ENCODE peak calls at places on chromosomes 11 and 22, in nine cellular contexts. B, S, K, E, P, O, X, V and C are unnamed samples. For H3K27me3, the result is how much of the 10 kb centered on the place peaks cover.

GRCh38 chr11:57175478-57175877 is 6.3 kb upstream of the LRRC55 start:
- DNase-seq in B (no peak), S (no peak), K (no peak), E (no peak), P (no peak), O (no peak), X (no peak), V (no peak), C (no peak)

GRCh38 chr11:73734996-73735395 is 25.9 kb downstream of the RAB6A start:
- DNase-seq in B (no peak), S (no peak), K (no peak), E (no peak), P (no peak), O (no peak), X (no peak), V (no peak), C (no peak)

GRCh38 chr11:59551651-59552521 is 40.5 kb downstream of the OR4D9 start:
- DNase-seq in B (peak), S (no peak), K (no peak), E (no peak), P (peak), O (no peak), X (no peak), V (peak), C (no peak)

GRCh38 chr22:29359469-29359868 is 28.9 kb downstream of the AP1B1 start:
- DNase-seq in B (peak), S (no peak), K (no peak), E (peak), P (peak), O (no peak), X (no peak), V (peak), C (no peak)

GRCh38 chr11:125315088-125315740 is 150.7 kb downstream of the PKNOX2 start:
- DNase-seq in B (no peak), S (no peak), K (no peak), E (peak), P (no peak), O (no peak), X (no peak), V (peak), C (no peak)

GRCh38 chr11:76524919-76525318 is 80.1 kb downstream of the EMSY start:
- DNase-seq in B (no peak), S (no peak), K (no peak), E (peak), P (no peak), O (no peak), X (no peak), V (peak), C (no peak)

GRCh38 chr11:2137202-2138071 is 1.8 kb downstream of the IGF2 start:
- DNase-seq in B (peak), S (peak), K (peak), E (no peak), P (peak), O (no peak), X (peak), V (peak), C (no peak)

GRCh38 chr11:16790484-16791240 is 52.2 kb downstream of the C11orf58 start:
- DNase-seq in B (no peak), S (no peak), K (no peak), E (no peak), P (no peak), O (no peak), X (no peak), V (no peak), C (no peak)

GRCh38 chr11:87368876-87369480 is 331.2 kb downstream of the TMEM135 start:
- DNase-seq in B (peak), S (no peak), K (no peak), E (no peak), P (peak), O (no peak), X (no peak), V (peak), C (no peak)

GRCh38 chr11:102267602-102268001 is 49.7 kb upstream of the BIRC3 start:
- DNase-seq in B (peak), S (no peak), K (no peak), E (peak), P (no peak), O (no peak), X (no peak), V (no peak), C (no peak)

GRCh38 chr11:79129702-79130101 is 311.1 kb downstream of the TENM4 start:
- DNase-seq in B (no peak), S (no peak), K (no peak), E (no peak), P (no peak), O (no peak), X (no peak), V (no peak), C (no peak)

GRCh38 chr11:120061036-120061760 is 76.7 kb downstream of the TRIM29 start:
- DNase-seq in B (no peak), S (no peak), K (no peak), E (no peak), P (no peak), O (no peak), X (no peak), V (no peak), C (no peak)

GRCh38 chr11:36385121-36385530 is 89.0 kb downstream of the PRR5L start:
- DNase-seq in B (no peak), S (peak), K (no peak), E (no peak), P (no peak), O (no peak), X (no peak), V (no peak), C (no peak)

GRCh38 chr11:7691759-7692334 is 14.4 kb downstream of the OVCH2 start:
- DNase-seq in B (peak), S (no peak), K (no peak), E (no peak), P (no peak), O (no peak), X (no peak), V (no peak), C (no peak)

GRCh38 chr11:44530413-44531115 is 34.9 kb upstream of the CD82 start:
- DNase-seq in B (peak), S (no peak), K (no peak), E (no peak), P (no peak), O (no peak), X (no peak), V (no peak), C (no peak)

GRCh38 chr22:29083576-29084566 is 11.0 kb downstream of the KREMEN1 start:
- DNase-seq in B (no peak), S (no peak), K (no peak), E (no peak), P (no peak), O (no peak), X (peak), V (no peak), C (no peak)

GRCh38 chr11:19922689-19923035 is 210.0 kb downstream of the NAV2 start:
- DNase-seq in B (peak), S (no peak), K (no peak), E (no peak), P (no peak), O (no peak), X (no peak), V (no peak), C (no peak)

GRCh38 chr11:35750981-35751663 is 88.5 kb downstream of the TRIM44 start:
- DNase-seq in B (no peak), S (no peak), K (no peak), E (no peak), P (no peak), O (no peak), X (no peak), V (no peak), C (no peak)

GRCh38 chr11:129959687-129960086 is 42.9 kb downstream of the PRDM10 start:
- DNase-seq in B (no peak), S (no peak), K (no peak), E (no peak), P (no peak), O (no peak), X (no peak), V (no peak), C (no peak)

GRCh38 chr11:65132988-65133700 is 1.2 kb downstream of the SYVN1 start:
- DNase-seq in B (peak), S (no peak), K (peak), E (peak), P (no peak), O (no peak), X (peak), V (peak), C (peak)

GRCh38 chr11:1232328-1233321 is 9.8 kb downstream of the MUC5B start:
- DNase-seq in B (no peak), S (no peak), K (no peak), E (no peak), P (no peak), O (no peak), X (peak), V (no peak), C (no peak)

GRCh38 chr11:95084509-95084908 is 5.1 kb upstream of the ENDOD1 start:
- DNase-seq in B (no peak), S (no peak), K (no peak), E (no peak), P (no peak), O (no peak), X (no peak), V (no peak), C (no peak)

GRCh38 chr11:73227571-73228211 is 9.6 kb downstream of the P2RY2 start:
- DNase-seq in B (peak), S (no peak), K (no peak), E (peak), P (no peak), O (no peak), X (peak), V (no peak), C (no peak)

GRCh38 chr11:128879817-128880216 is 11.3 kb upstream of the KCNJ5 start:
- DNase-seq in B (no peak), S (no peak), K (no peak), E (no peak), P (no peak), O (no peak), X (no peak), V (no peak), C (no peak)

GRCh38 chr11:128876133-128876650 is 9.1 kb upstream of the KCNJ1 start:
- DNase-seq in B (peak), S (no peak), K (no peak), E (no peak), P (no peak), O (no peak), X (no peak), V (no peak), C (no peak)

GRCh38 chr11:128881221-128881620 is 9.9 kb upstream of the KCNJ5 start:
- DNase-seq in B (no peak), S (no peak), K (no peak), E (no peak), P (no peak), O (no peak), X (no peak), V (no peak), C (no peak)

GRCh38 chr11:128877726-128878125 is 10.6 kb upstream of the KCNJ1 start:
- DNase-seq in B (no peak), S (no peak), K (no peak), E (no peak), P (no peak), O (no peak), X (no peak), V (no peak), C (no peak)

GRCh38 chr11:128878455-128878854 is 11.4 kb upstream of the KCNJ1 start:
- DNase-seq in B (no peak), S (no peak), K (no peak), E (no peak), P (no peak), O (no peak), X (no peak), V (no peak), C (no peak)
- H3K27me3 ChIP-seq in B (under half), S (under half), K (under half), E (under half), P (under half), O (under half), X (under half), V (under half), C (under half)

DNA sequence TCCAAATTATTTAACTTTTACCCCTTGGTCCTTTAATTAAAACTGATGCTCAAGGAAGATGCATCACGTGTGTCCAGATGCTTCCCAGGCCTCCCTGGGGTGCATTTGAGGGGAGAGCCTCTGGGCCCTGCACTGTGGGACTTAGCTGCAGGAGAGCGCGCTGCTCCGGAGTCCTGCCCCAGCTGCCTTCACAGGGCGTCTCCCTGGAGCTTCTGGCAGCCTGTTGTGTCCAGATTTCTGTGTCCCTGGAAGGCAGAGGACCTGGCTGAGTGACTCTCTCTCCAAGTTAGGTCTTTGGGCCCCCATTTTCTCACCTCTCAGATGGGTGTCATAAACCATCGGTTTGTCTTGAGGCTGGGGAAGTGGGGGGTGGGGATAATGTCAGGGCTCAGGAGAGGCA is 3.0 kb downstream of the ARHGAP8 start:
- DNase-seq in B (no peak), S (no peak), K (no peak), E (peak), P (no peak), O (no peak), X (no peak), V (no peak), C (no peak)
- H3K27me3 ChIP-seq in B (under half), S (under half), K (under half), E (under half), P (under half), O (under half), X (under half), V (half or more), C (under half)

GRCh38 chr11:118806400-118806799 is 15.4 kb upstream of the DDX6 start:
- DNase-seq in B (no peak), S (no peak), K (no peak), E (no peak), P (no peak), O (no peak), X (no peak), V (no peak), C (no peak)
- H3K27me3 ChIP-seq in B (under half), S (under half), K (under half), E (under half), P (under half), O (under half), X (under half), V (under half), C (under half)

GRCh38 chr11:34534826-34535225 is 21.2 kb upstream of the ELF5 start:
- DNase-seq in B (no peak), S (no peak), K (no peak), E (no peak), P (no peak), O (no peak), X (no peak), V (no peak), C (no peak)
- H3K27me3 ChIP-seq in B (under half), S (under half), K (under half), E (under half), P (under half), O (under half), X (under half), V (under half), C (under half)

GRCh38 chr22:22087854-22088657 is 105.5 kb upstream of the TOP3B start:
- DNase-seq in B (no peak), S (no peak), K (no peak), E (no peak), P (no peak), O (no peak), X (no peak), V (no peak), C (no peak)

GRCh38 chr22:22085702-22086500 is 103.3 kb upstream of the TOP3B start:
- DNase-seq in B (no peak), S (no peak), K (no peak), E (no peak), P (no peak), O (no peak), X (no peak), V (no peak), C (no peak)

GRCh38 chr22:22088658-22089458 is 106.3 kb upstream of the TOP3B start:
- DNase-seq in B (no peak), S (no peak), K (no peak), E (no peak), P (no peak), O (no peak), X (no peak), V (no peak), C (no peak)

GRCh38 chr22:22084089-22084711 is 101.6 kb upstream of the TOP3B start:
- DNase-seq in B (no peak), S (no peak), K (no peak), E (no peak), P (no peak), O (no peak), X (no peak), V (no peak), C (no peak)

GRCh38 chr22:22086501-22087158 is 104.0 kb upstream of the TOP3B start:
- DNase-seq in B (no peak), S (no peak), K (no peak), E (no peak), P (no peak), O (no peak), X (no peak), V (peak), C (no peak)
- H3K27me3 ChIP-seq in B (under half), S (under half), K (under half), E (under half), P (half or more), O (under half), X (under half), V (under half), C (under half)

DNA sequence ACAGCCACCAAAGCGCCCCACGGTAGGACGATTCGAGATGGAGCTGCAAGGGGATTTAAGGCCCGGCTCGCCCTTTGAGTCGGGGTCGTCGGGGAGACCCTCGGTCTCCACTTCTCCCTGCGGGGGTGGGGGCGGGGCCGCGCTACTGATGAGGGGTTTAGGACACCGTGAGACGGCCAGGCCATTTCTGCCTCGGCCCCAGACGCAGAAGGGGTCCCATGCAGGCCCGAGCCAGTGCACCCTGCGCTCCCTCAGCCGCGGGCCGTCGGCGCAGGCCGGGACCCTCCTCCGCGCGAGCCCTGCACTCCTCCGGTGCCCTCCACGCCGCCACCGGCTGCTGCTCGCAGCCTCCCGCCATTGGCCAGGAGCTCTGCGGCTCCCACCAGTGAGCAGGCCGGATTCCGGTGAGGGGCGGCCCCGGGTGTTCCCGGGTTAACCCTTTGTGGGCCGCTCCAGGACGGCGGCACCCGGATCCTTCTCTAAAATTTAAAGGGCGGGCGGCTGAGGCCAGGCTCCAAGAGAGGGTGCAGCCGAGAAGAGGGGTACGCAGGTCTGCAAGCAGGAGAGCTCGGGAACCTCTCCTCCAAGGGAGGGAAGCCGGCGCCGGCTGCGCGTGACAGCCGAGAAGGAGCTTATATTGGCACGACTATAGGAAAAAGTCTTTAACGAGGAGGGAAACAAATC is 18.0 kb downstream of the CREB3L1 start:
- DNase-seq in B (peak), S (no peak), K (peak), E (peak), P (peak), O (no peak), X (peak), V (peak), C (peak)
- H3K27me3 ChIP-seq in B (under half), S (under half), K (under half), E (under half), P (under half), O (under half), X (under half), V (under half), C (under half)

DNA sequence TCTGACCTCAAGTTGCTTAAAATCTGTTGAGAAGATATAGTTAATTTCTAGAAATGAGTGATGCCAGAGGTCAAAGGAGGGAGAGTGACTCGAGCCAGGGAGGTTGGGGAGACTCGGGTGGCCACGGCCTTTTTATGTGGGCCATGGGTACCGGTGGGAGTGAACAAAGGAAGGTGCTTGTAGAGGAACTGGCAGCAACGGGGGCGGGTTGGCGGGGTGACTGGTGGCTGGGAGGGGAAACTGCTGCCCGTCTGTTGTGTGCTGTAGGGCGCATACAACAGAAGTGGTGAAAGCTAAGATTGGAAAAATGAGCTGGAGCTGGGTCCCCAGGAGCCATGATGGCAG is 5.4 kb downstream of the DAGLA start:
- DNase-seq in B (no peak), S (no peak), K (no peak), E (no peak), P (no peak), O (no peak), X (peak), V (no peak), C (no peak)
- H3K27me3 ChIP-seq in B (under half), S (half or more), K (under half), E (under half), P (under half), O (under half), X (under half), V (under half), C (under half)